ENCODE peak calls at places on chromosomes 6 and 20, in seven cellular contexts. One of them, this sample, is unnamed.

GRCh38 chr6:32852844-32853540 is 512 bp downstream of the TAP1 start:
- DNase-seq in tibial nerve: no peak
- DNase-seq in HCT116: no peak
- DNase-seq in thyroid gland: peak; percentile 61
- DNase-seq in body of pancreas: peak; percentile 67
- DNase-seq in uterus: peak; percentile 50
- DNase-seq in transverse colon: peak; percentile 63
- DNase-seq in this sample: peak; percentile 59

GRCh38 chr6:118198746-118199145 is 291.7 kb downstream of the SLC35F1 start:
- DNase-seq in body of pancreas: no peak
- DNase-seq in tibial nerve: no peak
- DNase-seq in uterus: no peak
- DNase-seq in transverse colon: no peak
- DNase-seq in HCT116: no peak
- DNase-seq in thyroid gland: no peak
- DNase-seq in this sample: no peak

GRCh38 chr6:24827162-24827561 is 28.4 kb upstream of the ARMH2 start:
- DNase-seq in tibial nerve: no peak
- DNase-seq in thyroid gland: peak; percentile 93
- DNase-seq in transverse colon: no peak
- DNase-seq in body of pancreas: peak; percentile 52
- DNase-seq in uterus: no peak
- DNase-seq in HCT116: no peak
- DNase-seq in this sample: no peak

GRCh38 chr20:64145458-64146300 is 18.6 kb upstream of the MYT1 start:
- DNase-seq in thyroid gland: no peak
- DNase-seq in tibial nerve: no peak
- DNase-seq in transverse colon: no peak
- DNase-seq in body of pancreas: no peak
- DNase-seq in uterus: no peak
- DNase-seq in HCT116: peak; percentile 19
- DNase-seq in this sample: peak; percentile 15

GRCh38 chr6:157151029-157151428 is 172.3 kb downstream of the TMEM242 start:
- DNase-seq in HCT116: no peak
- DNase-seq in uterus: no peak
- DNase-seq in transverse colon: no peak
- DNase-seq in thyroid gland: no peak
- DNase-seq in body of pancreas: no peak
- DNase-seq in tibial nerve: no peak
- DNase-seq in this sample: no peak

GRCh38 chr6:111113731-111114438 is 26.6 kb downstream of the SLC16A10 start:
- DNase-seq in transverse colon: no peak
- DNase-seq in tibial nerve: no peak
- DNase-seq in HCT116: no peak
- DNase-seq in thyroid gland: peak; percentile 40
- DNase-seq in uterus: no peak
- DNase-seq in body of pancreas: peak; percentile 66
- DNase-seq in this sample: peak; percentile 52

GRCh38 chr6:139204978-139205377 is 70.1 kb downstream of the HECA start:
- DNase-seq in body of pancreas: no peak
- DNase-seq in HCT116: no peak
- DNase-seq in uterus: no peak
- DNase-seq in thyroid gland: no peak
- DNase-seq in transverse colon: no peak
- DNase-seq in tibial nerve: no peak
- DNase-seq in this sample: no peak

GRCh38 chr6:138253731-138254130 is 35.4 kb upstream of the PBOV1 start:
- DNase-seq in tibial nerve: no peak
- DNase-seq in transverse colon: no peak
- DNase-seq in body of pancreas: no peak
- DNase-seq in uterus: no peak
- DNase-seq in thyroid gland: no peak
- DNase-seq in HCT116: no peak
- DNase-seq in this sample: no peak

GRCh38 chr6:26331809-26332226 is 33.2 kb upstream of the BTN3A2 start:
- DNase-seq in transverse colon: no peak
- DNase-seq in uterus: no peak
- DNase-seq in tibial nerve: no peak
- DNase-seq in body of pancreas: no peak
- DNase-seq in HCT116: no peak
- DNase-seq in thyroid gland: no peak
- DNase-seq in this sample: peak; percentile 73

GRCh38 chr6:73074175-73074574 is 151.1 kb downstream of the KHDC1L start:
- DNase-seq in thyroid gland: no peak
- DNase-seq in body of pancreas: no peak
- DNase-seq in tibial nerve: no peak
- DNase-seq in uterus: no peak
- DNase-seq in transverse colon: no peak
- DNase-seq in HCT116: no peak
- DNase-seq in this sample: no peak

GRCh38 chr20:23255658-23256385 is 94.8 kb upstream of the NXT1 start:
- DNase-seq in tibial nerve: no peak
- DNase-seq in HCT116: no peak
- DNase-seq in uterus: no peak
- DNase-seq in thyroid gland: no peak
- DNase-seq in transverse colon: no peak
- DNase-seq in body of pancreas: no peak
- DNase-seq in this sample: no peak

GRCh38 chr6:33824461-33825154 is 20.8 kb upstream of the MLN start:
- DNase-seq in HCT116: peak; percentile 18
- DNase-seq in thyroid gland: peak; percentile 80
- DNase-seq in tibial nerve: no peak
- DNase-seq in uterus: no peak
- DNase-seq in transverse colon: peak; percentile 63
- DNase-seq in body of pancreas: no peak
- DNase-seq in this sample: no peak

GRCh38 chr6:121780325-121781313 is 345.2 kb downstream of the GJA1 start:
- DNase-seq in transverse colon: no peak
- DNase-seq in HCT116: peak; percentile 8
- DNase-seq in tibial nerve: peak; percentile 80
- DNase-seq in uterus: peak; percentile 85
- DNase-seq in body of pancreas: peak; percentile 25
- DNase-seq in thyroid gland: peak; percentile 95
- DNase-seq in this sample: no peak

GRCh38 chr6:105184921-105185320 is 5.1 kb upstream of the POPDC3 start:
- DNase-seq in tibial nerve: no peak
- DNase-seq in thyroid gland: no peak
- DNase-seq in uterus: no peak
- DNase-seq in body of pancreas: no peak
- DNase-seq in transverse colon: no peak
- DNase-seq in HCT116: no peak
- DNase-seq in this sample: no peak

GRCh38 chr20:1371830-1372539 is 20.9 kb downstream of the FKBP1A start:
- DNase-seq in tibial nerve: no peak
- DNase-seq in body of pancreas: no peak
- DNase-seq in HCT116: no peak
- DNase-seq in uterus: no peak
- DNase-seq in transverse colon: no peak
- DNase-seq in thyroid gland: peak; percentile 33
- DNase-seq in this sample: no peak

GRCh38 chr6:116287668-116288282 is 8.0 kb upstream of the TSPYL1 start:
- DNase-seq in transverse colon: no peak
- DNase-seq in uterus: no peak
- DNase-seq in HCT116: peak; percentile 51
- DNase-seq in thyroid gland: no peak
- DNase-seq in body of pancreas: no peak
- DNase-seq in tibial nerve: no peak
- DNase-seq in this sample: peak; percentile 71

GRCh38 chr20:45752747-45753146 is 30.6 kb downstream of the SPINT4 start:
- DNase-seq in transverse colon: no peak
- DNase-seq in thyroid gland: no peak
- DNase-seq in HCT116: no peak
- DNase-seq in tibial nerve: no peak
- DNase-seq in uterus: no peak
- DNase-seq in body of pancreas: no peak
- DNase-seq in this sample: no peak

GRCh38 chr6:166417285-166417691 is 34.5 kb upstream of the MPC1 start:
- DNase-seq in HCT116: no peak
- DNase-seq in tibial nerve: no peak
- DNase-seq in transverse colon: no peak
- DNase-seq in uterus: no peak
- DNase-seq in body of pancreas: no peak
- DNase-seq in thyroid gland: no peak
- DNase-seq in this sample: no peak

GRCh38 chr20:3716195-3716834 is 3.9 kb upstream of the SIGLEC1 start:
- DNase-seq in body of pancreas: peak; percentile 41
- DNase-seq in tibial nerve: no peak
- DNase-seq in transverse colon: no peak
- DNase-seq in HCT116: peak; percentile 51
- DNase-seq in thyroid gland: peak; percentile 47
- DNase-seq in uterus: no peak
- DNase-seq in this sample: peak; percentile 59

DNA sequence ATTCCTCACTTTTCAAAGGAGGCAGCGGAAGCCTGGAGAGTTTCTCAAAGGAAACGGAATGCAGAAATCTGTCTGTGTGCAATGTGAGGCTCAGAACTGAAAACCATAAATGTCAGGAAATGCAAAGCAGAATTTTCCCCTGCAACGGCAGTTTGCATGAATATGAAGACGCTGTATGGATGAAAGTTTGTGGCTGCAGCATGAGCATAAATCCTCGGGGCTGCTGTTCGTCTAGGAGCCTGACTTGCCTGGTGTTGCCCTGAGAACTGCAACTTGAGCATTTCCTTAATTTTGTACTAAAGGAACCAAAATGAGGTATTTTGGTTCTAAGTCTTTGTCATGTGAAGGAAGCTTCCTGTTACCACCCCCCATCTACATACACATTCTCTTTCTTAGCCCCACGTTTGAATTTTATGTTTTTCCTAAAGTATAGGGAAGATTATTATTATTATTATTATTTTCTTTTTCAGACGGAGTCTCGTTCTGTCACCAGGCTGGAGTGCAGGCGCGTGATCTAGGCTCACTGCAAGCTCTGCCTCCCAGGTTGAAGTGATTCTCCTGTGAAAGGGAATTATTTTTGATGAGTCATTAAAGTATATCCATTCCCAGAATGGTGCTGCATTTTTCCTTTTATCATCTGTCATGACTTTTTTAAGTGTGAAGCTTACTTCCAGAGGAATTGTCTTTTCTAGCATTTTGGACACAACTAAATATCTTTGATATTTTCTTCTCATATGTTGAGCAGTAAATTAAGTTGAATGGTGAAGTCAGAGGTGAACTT is 33.1 kb downstream of the MTHFD1L start:
- DNase-seq in uterus: no peak
- DNase-seq in HCT116: no peak
- DNase-seq in body of pancreas: no peak
- DNase-seq in thyroid gland: no peak
- DNase-seq in transverse colon: no peak
- DNase-seq in tibial nerve: no peak
- DNase-seq in this sample: no peak
- TF ChIP-seq POLR2A in uterus: no peak
- TF ChIP-seq POLR2A in HCT116: no peak
- TF ChIP-seq POLR2A in body of pancreas: no peak
- TF ChIP-seq POLR2A in thyroid gland: no peak
- TF ChIP-seq POLR2A in transverse colon: no peak
- TF ChIP-seq POLR2A in tibial nerve: no peak
- TF ChIP-seq POLR2A in this sample: no peak

DNA sequence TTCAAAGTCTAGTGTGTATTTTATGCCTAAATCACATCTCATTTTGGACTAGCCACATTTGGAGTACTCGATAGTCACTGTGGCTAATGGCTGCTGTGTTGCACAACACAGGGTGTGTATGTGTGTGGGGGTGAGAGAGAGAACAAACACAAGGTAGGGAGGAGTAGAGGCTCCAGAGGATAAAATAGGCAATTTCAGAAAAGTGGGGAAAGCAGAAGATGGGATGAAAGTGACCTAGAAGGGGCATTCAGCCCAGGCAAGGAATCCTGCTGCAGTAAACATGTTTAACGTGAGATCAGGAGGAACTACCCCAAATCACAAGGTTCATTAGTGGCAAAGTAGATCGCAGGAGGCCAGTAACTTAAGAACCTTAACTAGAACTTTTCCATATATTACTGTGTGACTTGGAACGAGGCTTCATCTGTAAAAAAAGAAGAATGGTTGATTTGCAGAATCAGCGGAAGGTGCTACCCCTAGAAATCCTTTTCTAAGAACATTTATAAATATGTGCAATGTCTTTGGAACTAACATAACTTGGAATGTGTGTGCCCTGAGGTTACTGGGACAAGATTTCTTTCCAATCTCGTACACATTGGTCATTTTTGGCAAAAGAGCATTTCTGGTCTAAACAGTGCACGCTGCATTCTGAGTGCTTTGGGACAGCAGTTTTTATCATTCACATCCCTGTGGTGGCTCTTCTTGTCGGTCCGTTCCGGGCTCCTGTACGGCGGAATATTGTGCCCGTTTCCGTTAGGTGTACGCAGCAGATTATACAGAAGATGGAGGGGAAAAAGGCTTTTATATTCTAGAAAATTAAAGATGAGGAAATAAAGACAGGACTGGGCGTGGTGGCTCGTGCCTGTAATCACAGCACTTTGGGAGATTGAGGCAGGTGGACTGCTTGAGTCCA is 2.6 kb downstream of the DUSP22 start:
- DNase-seq in transverse colon: no peak
- DNase-seq in thyroid gland: no peak
- DNase-seq in body of pancreas: no peak
- DNase-seq in tibial nerve: no peak
- DNase-seq in uterus: no peak
- DNase-seq in HCT116: no peak
- DNase-seq in this sample: no peak
- TF ChIP-seq POLR2A in transverse colon: no peak
- TF ChIP-seq POLR2A in thyroid gland: no peak
- TF ChIP-seq POLR2A in body of pancreas: no peak
- TF ChIP-seq POLR2A in tibial nerve: no peak
- TF ChIP-seq POLR2A in uterus: no peak
- TF ChIP-seq POLR2A in HCT116: no peak
- TF ChIP-seq POLR2A in this sample: no peak

DNA sequence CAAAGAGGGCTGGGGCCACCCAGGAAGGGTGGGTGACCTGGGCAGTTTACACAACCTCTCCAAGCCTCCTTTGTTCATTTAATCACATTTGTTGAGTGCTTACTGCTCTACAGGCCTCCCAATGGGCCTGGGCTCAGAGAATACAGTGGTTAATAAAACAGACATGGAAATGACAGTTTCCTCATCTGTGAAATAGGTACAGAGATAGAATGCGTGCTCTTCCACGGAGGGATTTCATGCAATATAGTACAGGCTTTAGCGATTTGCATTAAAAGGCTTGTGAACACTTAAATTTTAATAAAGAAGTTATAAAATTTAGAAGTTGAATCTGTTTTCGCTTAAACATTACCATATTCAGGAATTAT is 802 bp upstream of the FERMT1 start:
- DNase-seq in body of pancreas: no peak
- DNase-seq in tibial nerve: no peak
- DNase-seq in thyroid gland: no peak
- DNase-seq in HCT116: no peak
- DNase-seq in uterus: no peak
- DNase-seq in transverse colon: no peak
- DNase-seq in this sample: no peak
- TF ChIP-seq POLR2A in body of pancreas: no peak
- TF ChIP-seq POLR2A in tibial nerve: no peak
- TF ChIP-seq POLR2A in thyroid gland: no peak
- TF ChIP-seq POLR2A in HCT116: no peak
- TF ChIP-seq POLR2A in uterus: no peak
- TF ChIP-seq POLR2A in transverse colon: no peak
- TF ChIP-seq POLR2A in this sample: no peak

DNA sequence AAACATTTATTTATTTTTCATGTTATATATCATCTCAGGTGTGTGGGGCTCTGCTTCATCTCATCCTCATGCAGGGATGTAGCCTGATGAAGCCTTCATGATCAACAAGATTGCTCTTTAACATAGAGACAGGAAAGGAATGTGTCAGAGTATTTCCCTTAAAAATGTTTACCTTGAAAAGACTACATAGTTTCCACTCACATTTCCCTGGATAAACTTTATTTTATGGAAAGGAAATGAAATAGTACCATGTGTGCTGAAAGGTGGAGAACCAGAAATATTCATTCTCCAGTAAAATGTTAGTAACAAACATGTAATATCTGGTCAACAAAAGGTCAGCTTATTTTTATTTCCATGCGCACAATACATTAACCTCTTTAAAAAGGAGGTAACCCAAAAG is 155.8 kb downstream of the GRM1 start:
- DNase-seq in HCT116: no peak
- DNase-seq in tibial nerve: no peak
- DNase-seq in uterus: no peak
- DNase-seq in transverse colon: no peak
- DNase-seq in thyroid gland: no peak
- DNase-seq in body of pancreas: no peak
- DNase-seq in this sample: no peak
- TF ChIP-seq POLR2A in HCT116: no peak
- TF ChIP-seq POLR2A in tibial nerve: no peak
- TF ChIP-seq POLR2A in uterus: no peak
- TF ChIP-seq POLR2A in transverse colon: no peak
- TF ChIP-seq POLR2A in thyroid gland: no peak
- TF ChIP-seq POLR2A in body of pancreas: no peak
- TF ChIP-seq POLR2A in this sample: no peak